ENCODE peak calls at places on chromosomes 4 and X, in ten cellular contexts. N is OCI-LY7, E is lower leg skin, B is astrocyte of the spinal cord, G is iPS-NIHi11, V is EL, Z is T-helper 2 cell, C is C1 segment of cervical spinal cord, L is epithelial cell of esophagus, R is left ventricle myocardium inferior. S is an unnamed sample.

GRCh38 chr4:119641765-119642164 is 13.2 kb upstream of the PDE5A start:
- DNase-seq in L (no peak), R (no peak), B (no peak), N (no peak), G (no peak), C (no peak), Z (no peak), V (no peak), E (no peak), S (no peak)

GRCh38 chr4:7903686-7904085 is 36.0 kb downstream of the AFAP1 start:
- DNase-seq in L (no peak), B (peak; percentile 63), E (no peak), Z (no peak), N (no peak), V (no peak), G (no peak), C (no peak), R (no peak), S (no peak)

GRCh38 chr4:27514711-27515110 is 654.1 kb downstream of the STIM2 start:
- DNase-seq in E (no peak), L (no peak), C (no peak), R (no peak), N (no peak), B (no peak), Z (no peak), G (no peak), V (peak; percentile 15), S (peak; percentile 48)

GRCh38 chrX:72001471-72001870 is 90.8 kb downstream of the NHSL2 start:
- DNase-seq in Z (no peak), C (no peak), G (peak; percentile 7), R (no peak), E (no peak), L (no peak), N (no peak), V (no peak), B (no peak), S (no peak)

GRCh38 chr4:189200346-189200745 is 740.3 kb upstream of the FRG1 start:
- DNase-seq in L (no peak), Z (no peak), V (no peak), E (no peak), C (no peak), N (no peak), R (no peak), B (no peak), G (no peak), S (no peak)

GRCh38 chr4:3022651-3023050 is 51.7 kb downstream of the HTT-AS start:
- DNase-seq in E (no peak), L (no peak), G (no peak), N (no peak), Z (no peak), B (no peak), V (no peak), C (no peak), R (no peak), S (no peak)

GRCh38 chr4:140673729-140674128 is 82.5 kb downstream of the TBC1D9 start:
- DNase-seq in E (no peak), G (no peak), C (no peak), N (no peak), Z (no peak), V (peak; percentile 26), L (no peak), B (no peak), R (no peak), S (no peak)

GRCh38 chr4:128825226-128825625 is 15.7 kb downstream of the JADE1 start:
- DNase-seq in V (peak; percentile 55), L (peak; percentile 78), B (no peak), C (no peak), E (no peak), N (no peak), Z (no peak), G (no peak), R (no peak), S (peak; percentile 72)

GRCh38 chr4:177185151-177185550 is 124.5 kb upstream of the NEIL3 start:
- DNase-seq in N (no peak), R (no peak), Z (no peak), L (peak; percentile 35), V (peak; percentile 12), E (no peak), B (no peak), G (no peak), C (no peak), S (no peak)

GRCh38 chr4:26719954-26720552 is 136.2 kb downstream of the TBC1D19 start:
- DNase-seq in E (no peak), C (no peak), R (no peak), Z (no peak), L (peak; percentile 31), G (peak; percentile 17), N (peak; percentile 49), B (peak; percentile 63), V (peak; percentile 21), S (peak; percentile 44)

GRCh38 chr4:8846864-8847263 is 24.8 kb downstream of the HMX1 start:
- DNase-seq in Z (no peak), G (no peak), R (no peak), V (no peak), C (no peak), L (no peak), B (no peak), N (no peak), E (no peak), S (no peak)

GRCh38 chr4:55426518-55426917 is 30.8 kb downstream of the TMEM165 start:
- DNase-seq in C (no peak), G (no peak), E (no peak), N (no peak), R (no peak), B (no peak), L (peak; percentile 25), Z (no peak), V (no peak), S (no peak)

GRCh38 chr4:23232987-23233386 is 540.2 kb downstream of the GBA3 start:
- DNase-seq in E (no peak), N (no peak), B (no peak), L (peak; percentile 74), C (no peak), R (no peak), V (no peak), Z (no peak), G (no peak), S (peak; percentile 39)

GRCh38 chrX:149825424-149825823 is 43.7 kb downstream of the MAGEA9 start:
- DNase-seq in C (no peak), B (no peak), N (peak; percentile 21), R (peak; percentile 16), Z (peak; percentile 5), L (peak; percentile 4), G (peak; percentile 11), E (no peak), V (peak; percentile 3), S (peak; percentile 30)

GRCh38 chr4:147843162-147843561 is 111.3 kb downstream of the ARHGAP10 start:
- DNase-seq in G (peak; percentile 67), V (no peak), R (no peak), L (peak; percentile 32), Z (no peak), C (no peak), B (no peak), E (no peak), N (peak; percentile 19), S (peak; percentile 52)

GRCh38 chrX:153647461-153648357 is 706 bp downstream of the DUSP9 start:
- DNase-seq in C (no peak), R (no peak), L (no peak), Z (no peak), N (no peak), E (no peak), G (no peak), B (no peak), V (no peak), S (no peak)

GRCh38 chr4:163107754-163108153 is 58.9 kb downstream of the NAF1 start:
- DNase-seq in N (no peak), G (no peak), E (no peak), V (peak; percentile 21), C (no peak), B (peak; percentile 41), Z (no peak), R (no peak), L (peak; percentile 34), S (peak; percentile 30)

GRCh38 chrX:108245462-108245861 is 153.9 kb downstream of the ATG4A start:
- DNase-seq in N (no peak), R (no peak), L (no peak), Z (no peak), E (no peak), G (peak; percentile 6), C (no peak), V (no peak), B (no peak), S (peak; percentile 7)

GRCh38 chrX:145821291-145821897 is 3.8 kb downstream of the SLITRK2 start:
- DNase-seq in G (peak; percentile 33), B (peak; percentile 14), R (no peak), E (no peak), C (peak; percentile 38), N (no peak), L (no peak), Z (no peak), V (no peak), S (no peak)

GRCh38 chr4:46392421-46392820 is 2.5 kb upstream of the GABRA2 start:
- DNase-seq in N (no peak), C (no peak), L (peak; percentile 28), E (no peak), B (no peak), Z (no peak), G (peak; percentile 11), V (no peak), R (no peak), S (peak; percentile 4)

GRCh38 chr4:11720292-11720691 is 291.6 kb upstream of the HS3ST1 start:
- DNase-seq in R (no peak), Z (no peak), C (no peak), L (peak; percentile 76), V (no peak), B (peak; percentile 60), N (no peak), G (peak; percentile 33), E (no peak), S (peak; percentile 67)

GRCh38 chr4:140012688-140013087 is 141.3 kb downstream of the MAML3 start:
- DNase-seq in Z (peak; percentile 23), V (peak; percentile 86), B (peak; percentile 89), L (peak; percentile 79), G (peak; percentile 50), E (peak; percentile 27), C (no peak), R (peak; percentile 38), N (peak; percentile 37), S (peak; percentile 93)

GRCh38 chrX:13223868-13224555 is 95.8 kb downstream of the ATXN3L start:
- DNase-seq in V (peak; percentile 87), N (no peak), Z (no peak), C (no peak), L (peak; percentile 89), G (peak; percentile 22), E (peak; percentile 15), B (peak; percentile 90), R (no peak), S (peak; percentile 94)

GRCh38 chr4:26682436-26682835 is 98.6 kb downstream of the TBC1D19 start:
- DNase-seq in V (no peak), L (no peak), Z (no peak), B (no peak), N (no peak), E (no peak), G (no peak), R (no peak), C (no peak), S (no peak)

GRCh38 chrX:134338527-134338926 is 101.5 kb downstream of the CCDC160 start:
- DNase-seq in R (no peak), B (no peak), G (no peak), Z (no peak), L (no peak), C (no peak), V (no peak), E (no peak), N (peak; percentile 4), S (no peak)

GRCh38 chrX:77442728-77443127 is 4.5 kb upstream of the FGF16 start:
- DNase-seq in V (peak; percentile 92), C (no peak), L (peak; percentile 80), R (no peak), B (peak; percentile 75), Z (no peak), G (no peak), N (no peak), E (no peak), S (peak; percentile 92)

GRCh38 chr4:26076000-26076587 is 162.1 kb downstream of the SMIM20 start:
- DNase-seq in L (peak; percentile 62), Z (no peak), B (peak; percentile 35), R (no peak), N (no peak), C (no peak), E (peak; percentile 45), V (peak; percentile 55), G (no peak), S (peak; percentile 68)

GRCh38 chr4:20217521-20217920 is 34.2 kb upstream of the SLIT2 start:
- DNase-seq in C (no peak), B (no peak), L (no peak), R (no peak), Z (no peak), G (no peak), N (no peak), V (peak; percentile 49), E (no peak), S (no peak)